ENCODE peak calls at places on chromosomes 13 and 19, in seven cellular contexts. One of them, this sample, is unnamed.

GRCh38 chr19:37078717-37079032 is 442 bp downstream of the ZNF420 start:
- DNase-seq in CD8-positive, alpha-beta memory T cell: no peak
- DNase-seq in upper lobe of right lung: no peak
- DNase-seq in uterus: no peak
- DNase-seq in thoracic aorta: no peak
- DNase-seq in body of pancreas: no peak
- DNase-seq in colonic mucosa: no peak
- DNase-seq in this sample: no peak

GRCh38 chr13:64529874-64530485 is 2700.2 kb downstream of the PCDH9 start:
- DNase-seq in CD8-positive, alpha-beta memory T cell: no peak
- DNase-seq in upper lobe of right lung: no peak
- DNase-seq in uterus: no peak
- DNase-seq in thoracic aorta: no peak
- DNase-seq in body of pancreas: no peak
- DNase-seq in colonic mucosa: no peak
- DNase-seq in this sample: no peak

GRCh38 chr19:46392252-46392801 is 21.0 kb downstream of the CCDC8 start:
- DNase-seq in CD8-positive, alpha-beta memory T cell: no peak
- DNase-seq in upper lobe of right lung: peak; percentile 66
- DNase-seq in uterus: no peak
- DNase-seq in thoracic aorta: no peak
- DNase-seq in body of pancreas: no peak
- DNase-seq in colonic mucosa: no peak
- DNase-seq in this sample: no peak

GRCh38 chr19:16824658-16825311 is 4.4 kb upstream of the SIN3B start:
- DNase-seq in CD8-positive, alpha-beta memory T cell: no peak
- DNase-seq in upper lobe of right lung: no peak
- DNase-seq in uterus: peak; percentile 40
- DNase-seq in thoracic aorta: no peak
- DNase-seq in body of pancreas: no peak
- DNase-seq in colonic mucosa: no peak
- DNase-seq in this sample: no peak

GRCh38 chr19:46388311-46389095 is 24.9 kb downstream of the CCDC8 start:
- DNase-seq in CD8-positive, alpha-beta memory T cell: no peak
- DNase-seq in upper lobe of right lung: peak; percentile 61
- DNase-seq in uterus: no peak
- DNase-seq in thoracic aorta: no peak
- DNase-seq in body of pancreas: no peak
- DNase-seq in colonic mucosa: no peak
- DNase-seq in this sample: no peak

GRCh38 chr13:66965146-66965545 is 265.0 kb downstream of the PCDH9 start:
- DNase-seq in CD8-positive, alpha-beta memory T cell: no peak
- DNase-seq in upper lobe of right lung: no peak
- DNase-seq in uterus: no peak
- DNase-seq in thoracic aorta: no peak
- DNase-seq in body of pancreas: no peak
- DNase-seq in colonic mucosa: no peak
- DNase-seq in this sample: no peak

GRCh38 chr13:89454736-89455135 is 1783.6 kb downstream of the SLITRK5 start:
- DNase-seq in CD8-positive, alpha-beta memory T cell: no peak
- DNase-seq in upper lobe of right lung: no peak
- DNase-seq in uterus: no peak
- DNase-seq in thoracic aorta: no peak
- DNase-seq in body of pancreas: no peak
- DNase-seq in colonic mucosa: no peak
- DNase-seq in this sample: no peak

GRCh38 chr19:14325134-14325533 is 56.1 kb upstream of the ADGRE5 start:
- DNase-seq in CD8-positive, alpha-beta memory T cell: no peak
- DNase-seq in upper lobe of right lung: no peak
- DNase-seq in uterus: no peak
- DNase-seq in thoracic aorta: no peak
- DNase-seq in body of pancreas: no peak
- DNase-seq in colonic mucosa: no peak
- DNase-seq in this sample: no peak

GRCh38 chr19:42290523-42291436 is 11.2 kb upstream of the PRR19 start:
- DNase-seq in CD8-positive, alpha-beta memory T cell: peak; percentile 62
- DNase-seq in upper lobe of right lung: no peak
- DNase-seq in uterus: peak; percentile 28
- DNase-seq in thoracic aorta: no peak
- DNase-seq in body of pancreas: no peak
- DNase-seq in colonic mucosa: no peak
- DNase-seq in this sample: no peak

GRCh38 chr19:17185590-17185989 is 29.6 kb upstream of the USE1 start:
- DNase-seq in CD8-positive, alpha-beta memory T cell: no peak
- DNase-seq in upper lobe of right lung: no peak
- DNase-seq in uterus: no peak
- DNase-seq in thoracic aorta: no peak
- DNase-seq in body of pancreas: no peak
- DNase-seq in colonic mucosa: no peak
- DNase-seq in this sample: no peak

GRCh38 chr19:1465191-1466016 is 13.6 kb downstream of the C19orf25 start:
- DNase-seq in CD8-positive, alpha-beta memory T cell: no peak
- DNase-seq in upper lobe of right lung: no peak
- DNase-seq in uterus: no peak
- DNase-seq in thoracic aorta: no peak
- DNase-seq in body of pancreas: no peak
- DNase-seq in colonic mucosa: peak; percentile 63
- DNase-seq in this sample: peak; percentile 56

GRCh38 chr19:35513231-35513974 is at the start of gene DMKN:
- DNase-seq in CD8-positive, alpha-beta memory T cell: no peak
- DNase-seq in upper lobe of right lung: no peak
- DNase-seq in uterus: no peak
- DNase-seq in thoracic aorta: no peak
- DNase-seq in body of pancreas: no peak
- DNase-seq in colonic mucosa: no peak
- DNase-seq in this sample: no peak

GRCh38 chr13:67408823-67409222 is 178.7 kb upstream of the PCDH9 start:
- DNase-seq in CD8-positive, alpha-beta memory T cell: no peak
- DNase-seq in upper lobe of right lung: no peak
- DNase-seq in uterus: no peak
- DNase-seq in thoracic aorta: no peak
- DNase-seq in body of pancreas: no peak
- DNase-seq in colonic mucosa: no peak
- DNase-seq in this sample: no peak

GRCh38 chr19:38656171-38656981 is 8.9 kb downstream of the ACTN4 start:
- DNase-seq in CD8-positive, alpha-beta memory T cell: peak; percentile 92
- DNase-seq in upper lobe of right lung: no peak
- DNase-seq in uterus: no peak
- DNase-seq in thoracic aorta: no peak
- DNase-seq in body of pancreas: no peak
- DNase-seq in colonic mucosa: no peak
- DNase-seq in this sample: no peak

GRCh38 chr19:38660724-38661123 is 13.3 kb downstream of the ACTN4 start:
- DNase-seq in CD8-positive, alpha-beta memory T cell: no peak
- DNase-seq in upper lobe of right lung: no peak
- DNase-seq in uterus: no peak
- DNase-seq in thoracic aorta: no peak
- DNase-seq in body of pancreas: no peak
- DNase-seq in colonic mucosa: no peak
- DNase-seq in this sample: no peak

GRCh38 chr19:38655148-38655824 is 7.8 kb downstream of the ACTN4 start:
- DNase-seq in CD8-positive, alpha-beta memory T cell: no peak
- DNase-seq in upper lobe of right lung: no peak
- DNase-seq in uterus: no peak
- DNase-seq in thoracic aorta: no peak
- DNase-seq in body of pancreas: no peak
- DNase-seq in colonic mucosa: no peak
- DNase-seq in this sample: no peak

GRCh38 chr19:38658462-38659306 is 11.2 kb downstream of the ACTN4 start:
- DNase-seq in CD8-positive, alpha-beta memory T cell: no peak
- DNase-seq in upper lobe of right lung: no peak
- DNase-seq in uterus: no peak
- DNase-seq in thoracic aorta: no peak
- DNase-seq in body of pancreas: peak; percentile 86
- DNase-seq in colonic mucosa: peak; percentile 70
- DNase-seq in this sample: peak; percentile 74

DNA sequence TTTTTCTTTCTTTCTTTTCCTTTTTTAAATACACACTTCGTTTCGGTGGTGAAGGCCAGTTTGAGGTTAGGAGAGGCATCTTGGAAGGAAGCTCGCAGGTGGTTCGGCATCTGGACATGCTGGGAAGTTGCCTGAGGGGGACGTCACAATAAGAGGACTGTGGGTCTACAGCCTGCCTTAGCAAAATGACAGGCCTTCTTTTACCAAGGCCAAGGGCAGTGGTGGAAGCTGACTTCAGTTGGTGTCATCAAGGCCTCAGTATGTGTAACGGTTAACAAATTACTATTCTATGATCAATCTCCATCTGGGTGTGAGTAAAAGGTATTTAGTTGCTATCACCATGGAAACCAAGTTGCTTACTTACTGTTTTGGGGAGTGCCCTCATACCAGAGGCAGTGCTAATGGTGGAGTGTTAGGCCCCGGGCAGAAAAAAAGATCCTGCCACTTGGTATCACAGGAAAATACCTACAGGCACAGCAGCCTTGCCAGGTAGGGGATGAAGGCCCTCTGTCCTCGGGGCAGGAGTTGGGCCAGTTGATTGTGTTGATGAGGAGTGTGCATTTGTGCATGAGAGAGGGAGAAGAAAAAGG is 10.3 kb downstream of the ACTN4 start:
- DNase-seq in CD8-positive, alpha-beta memory T cell: no peak
- DNase-seq in upper lobe of right lung: no peak
- DNase-seq in uterus: no peak
- DNase-seq in thoracic aorta: no peak
- DNase-seq in body of pancreas: no peak
- DNase-seq in colonic mucosa: no peak
- DNase-seq in this sample: no peak
- H3K4me1 ChIP-seq in CD8-positive, alpha-beta memory T cell: peaks cover 66% of the 10 kb centered on the region
- H3K4me1 ChIP-seq in upper lobe of right lung: peaks cover 100% of the 10 kb centered on the region
- H3K4me1 ChIP-seq in uterus: peaks cover 58% of the 10 kb centered on the region
- H3K4me1 ChIP-seq in thoracic aorta: peaks cover 95% of the 10 kb centered on the region
- H3K4me1 ChIP-seq in body of pancreas: peaks cover 100% of the 10 kb centered on the region
- H3K4me1 ChIP-seq in colonic mucosa: peaks cover 53% of the 10 kb centered on the region
- H3K4me1 ChIP-seq in this sample: peaks cover 100% of the 10 kb centered on the region

GRCh38 chr19:11420894-11421606 is 1.9 kb upstream of the RGL3 start:
- DNase-seq in CD8-positive, alpha-beta memory T cell: peak; percentile 21
- DNase-seq in upper lobe of right lung: no peak
- DNase-seq in uterus: no peak
- DNase-seq in thoracic aorta: no peak
- DNase-seq in body of pancreas: no peak
- DNase-seq in colonic mucosa: peak; percentile 40
- DNase-seq in this sample: peak; percentile 54

GRCh38 chr19:11418166-11418517 is 972 bp downstream of the RGL3 start:
- DNase-seq in CD8-positive, alpha-beta memory T cell: no peak
- DNase-seq in upper lobe of right lung: no peak
- DNase-seq in uterus: no peak
- DNase-seq in thoracic aorta: no peak
- DNase-seq in body of pancreas: no peak
- DNase-seq in colonic mucosa: no peak
- DNase-seq in this sample: no peak

GRCh38 chr19:11420429-11420893 is 1.3 kb upstream of the RGL3 start:
- DNase-seq in CD8-positive, alpha-beta memory T cell: no peak
- DNase-seq in upper lobe of right lung: no peak
- DNase-seq in uterus: peak; percentile 60
- DNase-seq in thoracic aorta: no peak
- DNase-seq in body of pancreas: peak; percentile 29
- DNase-seq in colonic mucosa: peak; percentile 51
- DNase-seq in this sample: peak; percentile 78

GRCh38 chr19:11416346-11417052 is 2.6 kb downstream of the RGL3 start:
- DNase-seq in CD8-positive, alpha-beta memory T cell: no peak
- DNase-seq in upper lobe of right lung: no peak
- DNase-seq in uterus: no peak
- DNase-seq in thoracic aorta: no peak
- DNase-seq in body of pancreas: no peak
- DNase-seq in colonic mucosa: no peak
- DNase-seq in this sample: no peak

DNA sequence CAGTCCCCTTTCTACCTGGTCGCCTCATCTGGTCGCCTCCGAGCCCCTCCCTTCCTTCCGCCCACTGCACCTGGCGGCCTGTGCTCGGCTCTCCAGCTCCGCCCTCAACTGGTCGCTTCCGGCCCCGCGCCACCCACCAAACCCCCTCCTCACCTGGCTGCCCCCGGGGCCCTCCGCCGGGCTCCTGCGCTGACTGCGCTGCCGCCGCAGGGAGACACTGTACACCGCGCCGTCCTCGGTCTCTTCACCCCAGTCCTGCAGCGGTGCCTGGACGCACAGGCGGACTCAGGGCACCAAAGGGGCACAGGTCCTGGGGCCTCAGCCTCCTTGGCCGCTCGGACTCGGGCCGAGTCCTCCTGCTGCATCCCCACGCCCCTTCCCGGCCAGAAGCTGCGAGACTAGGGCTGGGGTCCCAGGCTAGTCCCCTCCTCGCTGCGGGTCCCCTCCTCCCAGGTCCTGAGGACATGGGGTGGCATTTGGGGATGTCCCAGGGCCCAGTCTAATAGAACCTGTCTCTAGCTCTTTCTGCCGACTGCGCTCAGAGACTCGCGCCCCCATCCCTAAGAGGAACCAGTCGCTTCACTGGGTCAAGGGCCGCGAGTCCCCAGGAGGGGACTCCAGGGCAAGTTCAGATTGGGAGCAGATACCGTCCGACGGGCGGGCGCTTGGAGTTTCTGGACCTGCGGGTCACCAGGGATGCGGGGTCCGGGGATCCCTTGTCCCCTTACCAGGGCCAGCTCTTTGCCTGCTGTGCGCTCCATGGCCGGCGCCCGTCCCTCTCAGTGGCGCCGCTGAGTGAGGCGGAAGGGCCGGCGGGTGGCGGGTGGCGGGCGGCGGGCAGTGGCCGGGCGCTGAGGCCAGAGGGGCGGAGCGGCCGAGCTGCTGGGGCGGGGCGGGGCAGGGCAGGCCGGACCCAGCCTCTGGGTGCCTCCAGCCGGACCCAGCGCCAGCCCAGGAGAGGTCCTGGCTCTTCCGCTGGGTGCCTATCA is at the start of gene RGL3:
- DNase-seq in CD8-positive, alpha-beta memory T cell: no peak
- DNase-seq in upper lobe of right lung: peak; percentile 85
- DNase-seq in uterus: no peak
- DNase-seq in thoracic aorta: no peak
- DNase-seq in body of pancreas: peak; percentile 70
- DNase-seq in colonic mucosa: peak; percentile 50
- DNase-seq in this sample: peak; percentile 19
- H3K4me3 ChIP-seq in CD8-positive, alpha-beta memory T cell: no peak within 1 kb of the TSS
- H3K4me3 ChIP-seq in upper lobe of right lung: peak within 1 kb of the TSS; percentile 56
- H3K4me3 ChIP-seq in uterus: peak within 1 kb of the TSS; percentile 24
- H3K4me3 ChIP-seq in thoracic aorta: peak within 1 kb of the TSS; percentile 74
- H3K4me3 ChIP-seq in body of pancreas: peak within 1 kb of the TSS; percentile 39
- H3K4me3 ChIP-seq in colonic mucosa: peak within 1 kb of the TSS; percentile 46
- H3K4me3 ChIP-seq in this sample: peak within 1 kb of the TSS; percentile 51

DNA sequence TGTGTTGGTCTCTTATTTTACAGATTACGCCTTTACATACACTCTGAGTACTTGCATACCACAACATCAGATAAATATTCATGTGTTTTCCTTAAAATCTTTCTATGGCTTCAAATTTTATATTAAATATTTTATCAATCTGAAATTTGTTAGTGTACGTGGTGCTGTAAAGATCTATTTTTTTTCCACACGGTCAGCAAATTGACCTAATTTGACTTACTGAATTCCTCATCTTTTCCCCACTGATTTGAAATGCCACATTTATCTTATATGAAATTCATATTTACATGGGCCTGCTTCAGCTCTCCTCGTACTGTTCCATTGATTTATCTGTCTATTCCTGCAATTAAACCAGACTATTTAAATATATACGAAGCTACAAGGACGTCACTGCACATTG is 433.8 kb upstream of the ZNF507 start:
- DNase-seq in CD8-positive, alpha-beta memory T cell: no peak
- DNase-seq in upper lobe of right lung: no peak
- DNase-seq in uterus: no peak
- DNase-seq in thoracic aorta: no peak
- DNase-seq in body of pancreas: no peak
- DNase-seq in colonic mucosa: no peak
- DNase-seq in this sample: no peak
- H3K4me1 ChIP-seq in CD8-positive, alpha-beta memory T cell: no peaks in the 10 kb centered on the region
- H3K4me1 ChIP-seq in upper lobe of right lung: peaks cover 6% of the 10 kb centered on the region
- H3K4me1 ChIP-seq in uterus: peaks cover 3% of the 10 kb centered on the region
- H3K4me1 ChIP-seq in thoracic aorta: no peaks in the 10 kb centered on the region
- H3K4me1 ChIP-seq in body of pancreas: no peaks in the 10 kb centered on the region
- H3K4me1 ChIP-seq in colonic mucosa: no peaks in the 10 kb centered on the region
- H3K4me1 ChIP-seq in this sample: no peaks in the 10 kb centered on the region

GRCh38 chr19:13026478-13026999 is 31.3 kb downstream of the NFIX start:
- DNase-seq in CD8-positive, alpha-beta memory T cell: no peak
- DNase-seq in upper lobe of right lung: no peak
- DNase-seq in uterus: no peak
- DNase-seq in thoracic aorta: no peak
- DNase-seq in body of pancreas: peak; percentile 70
- DNase-seq in colonic mucosa: peak; percentile 74
- DNase-seq in this sample: no peak
- H3K4me3 ChIP-seq in CD8-positive, alpha-beta memory T cell: no peak overlapping the region
- H3K4me3 ChIP-seq in upper lobe of right lung: peak overlapping the region; percentile 53
- H3K4me3 ChIP-seq in uterus: peak overlapping the region; percentile 33
- H3K4me3 ChIP-seq in thoracic aorta: peak overlapping the region; percentile 75
- H3K4me3 ChIP-seq in body of pancreas: no peak overlapping the region
- H3K4me3 ChIP-seq in colonic mucosa: peak overlapping the region; percentile 25
- H3K4me3 ChIP-seq in this sample: peak overlapping the region; percentile 56

This sample was measured in heart right ventricle.